ENCODE peak calls at places on chromosomes 5 and 9, in eight cellular contexts. V is suprapubic skin; D is ovary; R is tibial nerve; N is naive thymus-derived CD4-positive, alpha-beta T cell; F is cardiac muscle cell; J is CD8-positive, alpha-beta T cell; G is heart left ventricle. Q is an unnamed sample.

GRCh38 chr9:121674952-121675351 is 23.5 kb downstream of the DAB2IP start:
- DNase-seq in V (no peak), D (no peak), R (no peak), N (no peak), F (no peak), J (no peak), G (no peak), Q (no peak)

GRCh38 chr5:161314033-161314432 is 232.5 kb downstream of the GABRB2 start:
- DNase-seq in V (no peak), D (no peak), R (no peak), N (no peak), F (no peak), J (no peak), G (no peak), Q (no peak)

GRCh38 chr9:136623016-136623848 is 39.5 kb upstream of the EGFL7 start:
- DNase-seq in V (no peak), D (no peak), R (no peak), N (no peak), F (no peak), J (no peak), G (peak; percentile 22), Q (no peak)

GRCh38 chr9:34437006-34437925 is 21.1 kb downstream of the FAM219A start:
- DNase-seq in V (no peak), D (no peak), R (peak; percentile 71), N (peak; percentile 69), F (peak; percentile 90), J (peak; percentile 62), G (peak; percentile 38), Q (peak; percentile 33)

GRCh38 chr5:139759219-139759721 is 36.3 kb upstream of the PSD2 start:
- DNase-seq in V (no peak), D (no peak), R (no peak), N (no peak), F (no peak), J (no peak), G (peak; percentile 8), Q (no peak)

GRCh38 chr5:78907255-78907886 is 77.7 kb downstream of the ARSB start:
- DNase-seq in V (no peak), D (no peak), R (peak; percentile 29), N (no peak), F (peak; percentile 91), J (no peak), G (peak; percentile 55), Q (no peak)

GRCh38 chr5:32504923-32505596 is 60.5 kb upstream of the ZFR start:
- DNase-seq in V (peak; percentile 71), D (peak; percentile 52), R (peak; percentile 71), N (peak; percentile 11), F (peak; percentile 97), J (peak; percentile 15), G (peak; percentile 63), Q (no peak)

GRCh38 chr5:179955630-179956029 is 47.9 kb upstream of the TBC1D9B start:
- DNase-seq in V (no peak), D (no peak), R (no peak), N (no peak), F (no peak), J (no peak), G (no peak), Q (no peak)

GRCh38 chr9:87547665-87548064 is 50.0 kb downstream of the DAPK1 start:
- DNase-seq in V (no peak), D (no peak), R (no peak), N (no peak), F (no peak), J (no peak), G (no peak), Q (no peak)

GRCh38 chr5:66646570-66646969 is 50.4 kb downstream of the MAST4 start:
- DNase-seq in V (no peak), D (no peak), R (no peak), N (no peak), F (peak; percentile 54), J (no peak), G (no peak), Q (no peak)

GRCh38 chr9:69671291-69671903 is 774 bp downstream of the APBA1 start:
- DNase-seq in V (peak; percentile 58), D (peak; percentile 25), R (peak; percentile 24), N (no peak), F (no peak), J (no peak), G (peak; percentile 24), Q (no peak)

GRCh38 chr5:93162201-93162654 is 418.8 kb downstream of the NR2F1-AS1 start:
- DNase-seq in V (no peak), D (no peak), R (no peak), N (no peak), F (peak; percentile 37), J (no peak), G (no peak), Q (no peak)

DNA sequence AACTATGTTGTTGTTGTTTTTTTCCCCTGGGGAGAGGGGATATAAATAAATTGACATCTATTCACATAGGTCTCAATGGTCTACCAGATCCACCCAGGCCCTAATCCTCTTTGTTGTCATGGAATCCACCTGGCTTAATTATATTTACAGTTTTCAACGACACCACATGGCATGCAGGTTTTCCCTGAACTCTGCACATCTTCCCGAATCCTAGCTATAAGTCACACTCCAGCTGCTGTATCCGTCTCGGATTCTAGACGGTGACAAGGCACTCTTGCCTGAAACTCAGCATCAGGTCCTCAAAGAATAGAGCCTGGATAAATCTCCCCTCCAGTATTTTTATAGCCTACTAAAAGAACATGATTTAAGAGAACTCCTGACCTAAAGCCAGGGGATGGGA is 187.5 kb downstream of the EFNA5 start:
- DNase-seq in V (no peak), D (no peak), R (no peak), N (no peak), F (no peak), J (no peak), G (no peak), Q (no peak)
- H3K4me1 ChIP-seq in V (peaks cover 33% of the 10 kb centered on the region), D (no peaks in the 10 kb centered on the region), R (no peaks in the 10 kb centered on the region), N (peaks cover 26% of the 10 kb centered on the region), F (no peaks in the 10 kb centered on the region), J (peaks cover 12% of the 10 kb centered on the region), G (no peaks in the 10 kb centered on the region), Q (peaks cover 27% of the 10 kb centered on the region)

DNA sequence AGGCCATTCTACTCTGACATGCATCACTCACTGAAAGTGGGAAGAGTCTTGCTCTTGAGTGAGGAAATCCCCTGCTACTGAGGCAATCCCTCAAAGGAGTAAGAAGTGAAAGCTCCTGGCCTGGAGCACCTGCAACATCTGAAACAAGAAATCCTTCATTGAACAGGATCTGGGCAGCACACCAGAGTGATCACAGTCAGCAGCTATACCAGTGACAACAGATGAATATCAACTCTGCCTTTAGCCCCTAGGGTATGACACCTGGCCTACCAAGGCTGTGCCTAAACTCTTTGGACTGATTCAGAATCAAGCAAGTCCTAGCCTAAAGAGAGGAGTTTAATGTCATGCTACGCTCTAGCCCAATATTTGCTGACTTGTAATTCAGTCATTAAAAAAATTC is 156.2 kb upstream of the CCDC152 start:
- DNase-seq in V (no peak), D (no peak), R (no peak), N (no peak), F (no peak), J (no peak), G (no peak), Q (no peak)
- H3K27ac ChIP-seq in V (no peak overlapping the region), D (no peak overlapping the region), R (no peak overlapping the region), N (no peak overlapping the region), F (no peak overlapping the region), J (no peak overlapping the region), G (no peak overlapping the region), Q (no peak overlapping the region)

GRCh38 chr5:1172007-1172581 is 29.3 kb upstream of the SLC6A19 start:
- DNase-seq in V (no peak), D (no peak), R (no peak), N (no peak), F (no peak), J (no peak), G (peak; percentile 21), Q (no peak)
- H3K4me3 ChIP-seq in V (no peak overlapping the region), D (no peak overlapping the region), R (no peak overlapping the region), N (no peak overlapping the region), F (no peak overlapping the region), J (no peak overlapping the region), G (no peak overlapping the region), Q (no peak overlapping the region)

GRCh38 chr5:36778336-36778735 is 98.2 kb upstream of the NIPBL start:
- DNase-seq in V (no peak), D (no peak), R (no peak), N (no peak), F (no peak), J (no peak), G (no peak), Q (no peak)
- H3K4me1 ChIP-seq in V (no peaks in the 10 kb centered on the region), D (no peaks in the 10 kb centered on the region), R (no peaks in the 10 kb centered on the region), N (no peaks in the 10 kb centered on the region), F (no peaks in the 10 kb centered on the region), J (no peaks in the 10 kb centered on the region), G (no peaks in the 10 kb centered on the region), Q (no peaks in the 10 kb centered on the region)

Q was measured in CD8-positive, alpha-beta memory T cell.